ENCODE peak calls at places on chromosomes 2 and 18, in ten cellular contexts. G is H9; I is NCI-H510A treated with DMSO at 0.1 percent for 48 hours; P is NCI-H146; L is bronchial epithelial cell; M is cardiac muscle cell; O is A549; S is CD4-positive, alpha-beta memory T cell; J is SW480; D is GM19239. K is an unnamed sample.

GRCh38 chr2:62270728-62271127 is 74.8 kb downstream of the B3GNT2 start:
- DNase-seq in J (no peak), S (no peak), P (peak; percentile 3), I (peak; percentile 29), D (no peak), L (no peak), G (no peak), O (no peak), M (peak; percentile 26), K (no peak)

GRCh38 chr2:120454993-120455789 is 109.3 kb downstream of the INHBB start:
- DNase-seq in O (no peak), D (no peak), S (no peak), L (peak; percentile 57), I (no peak), P (no peak), J (no peak), G (no peak), M (no peak), K (no peak)

GRCh38 chr18:9095297-9096012 is 7.0 kb upstream of the NDUFV2 start:
- DNase-seq in G (no peak), S (peak; percentile 61), L (no peak), D (peak; percentile 26), O (no peak), I (no peak), M (no peak), J (no peak), P (no peak), K (no peak)

GRCh38 chr2:143824796-143825195 is 695.1 kb downstream of the ZEB2 start:
- DNase-seq in D (no peak), I (no peak), G (no peak), P (no peak), L (no peak), S (no peak), J (no peak), M (no peak), O (no peak), K (no peak)

GRCh38 chr2:23287250-23287704 is 97.7 kb upstream of the KLHL29 start:
- DNase-seq in I (no peak), G (no peak), O (no peak), J (no peak), P (no peak), M (peak; percentile 44), L (peak; percentile 37), S (no peak), D (no peak), K (no peak)

GRCh38 chr2:112614201-112614840 is 29.9 kb downstream of the CHCHD5 start:
- DNase-seq in G (peak; percentile 78), S (no peak), D (no peak), L (no peak), M (no peak), J (no peak), O (no peak), P (peak; percentile 38), I (peak; percentile 80), K (peak; percentile 18)

GRCh38 chr2:28527196-28527595 is 31.3 kb downstream of the PLB1 start:
- DNase-seq in D (no peak), I (no peak), J (no peak), M (peak; percentile 27), P (no peak), G (peak; percentile 57), O (no peak), L (no peak), S (no peak), K (no peak)

GRCh38 chr2:56709181-56709580 is 525.4 kb downstream of the CCDC85A start:
- DNase-seq in D (no peak), P (no peak), J (no peak), I (no peak), S (no peak), G (no peak), L (no peak), M (no peak), O (no peak), K (no peak)

GRCh38 chr18:58495634-58496033 is 133.3 kb downstream of the ALPK2 start:
- DNase-seq in J (no peak), I (no peak), M (no peak), O (no peak), P (no peak), D (peak; percentile 57), S (no peak), G (no peak), L (no peak), K (no peak)

GRCh38 chr2:46977899-46978298 is 62.3 kb upstream of the MCFD2 start:
- DNase-seq in L (no peak), G (no peak), I (no peak), D (no peak), O (no peak), J (no peak), S (no peak), M (no peak), P (no peak), K (no peak)

GRCh38 chr2:128809880-128810279 is 491.2 kb upstream of the HS6ST1 start:
- DNase-seq in J (no peak), P (no peak), I (no peak), G (no peak), S (no peak), D (no peak), M (no peak), L (peak; percentile 35), O (no peak), K (no peak)

GRCh38 chr2:114022360-114023085 is 132.6 kb downstream of the ACTR3 start:
- DNase-seq in S (no peak), L (peak; percentile 99), G (no peak), J (peak; percentile 73), D (no peak), M (no peak), P (no peak), I (no peak), O (no peak), K (no peak)

GRCh38 chr18:63309422-63309821 is 10.1 kb downstream of the BCL2 start:
- DNase-seq in M (no peak), G (no peak), L (no peak), P (no peak), D (no peak), I (no peak), J (no peak), O (no peak), S (peak; percentile 45), K (no peak)

K was measured in progenitor cell of endocrine pancreas.